ENCODE peak calls at places on chromosome 3, in five cellular contexts. T is HepG2, A is H1, W is NT2/D1, O is GM12878. P is an unnamed sample.

GRCh38 chr3:111547645-111548044 is 5.6 kb downstream of the CD96 start:
- DNase-seq in T (no peak), A (no peak), W (no peak), O (peak; percentile 70), P (no peak)

GRCh38 chr3:140954576-140954975 is 12.9 kb downstream of the SLC25A36 start:
- DNase-seq in T (no peak), A (no peak), W (no peak), O (no peak), P (no peak)

GRCh38 chr3:13235079-13235478 is 161.8 kb upstream of the IQSEC1 start:
- DNase-seq in T (no peak), A (no peak), W (no peak), O (peak; percentile 7), P (no peak)

GRCh38 chr3:106829206-106829605 is 548.0 kb upstream of the CCDC54 start:
- DNase-seq in T (no peak), A (no peak), W (no peak), O (no peak), P (no peak)

GRCh38 chr3:53804697-53805462 is 41.3 kb downstream of the CHDH start:
- DNase-seq in T (no peak), A (no peak), W (peak; percentile 70), O (no peak), P (peak; percentile 20)

GRCh38 chr3:47283193-47283537 is 421 bp downstream of the KLHL18 start:
- DNase-seq in T (no peak), A (no peak), W (no peak), O (no peak), P (no peak)

GRCh38 chr3:131329774-131330173 is 51.8 kb upstream of the NUDT16 start:
- DNase-seq in T (no peak), A (no peak), W (no peak), O (no peak), P (no peak)

GRCh38 chr3:46351646-46352045 is 2.3 kb upstream of the CCR2 start:
- DNase-seq in T (no peak), A (no peak), W (no peak), O (no peak), P (no peak)

GRCh38 chr3:193974591-193974990 is 161.4 kb upstream of the HES1 start:
- DNase-seq in T (no peak), A (no peak), W (no peak), O (no peak), P (no peak)

GRCh38 chr3:129282727-129283327 is 4.2 kb downstream of the HMCES start:
- DNase-seq in T (peak; percentile 12), A (no peak), W (no peak), O (peak; percentile 88), P (no peak)
- TF ChIP-seq SUZ12 in T (no peak), A (no peak), W (no peak), O (no peak), P (no peak)

GRCh38 chr3:43448098-43448497 is 161.8 kb downstream of the SNRK start:
- DNase-seq in T (no peak), A (no peak), W (no peak), O (no peak), P (no peak)

GRCh38 chr3:43451670-43452254 is 165.4 kb downstream of the SNRK start:
- DNase-seq in T (no peak), A (no peak), W (no peak), O (no peak), P (no peak)

GRCh38 chr3:43442872-43443395 is 156.6 kb downstream of the SNRK start:
- DNase-seq in T (no peak), A (no peak), W (no peak), O (no peak), P (no peak)

DNA sequence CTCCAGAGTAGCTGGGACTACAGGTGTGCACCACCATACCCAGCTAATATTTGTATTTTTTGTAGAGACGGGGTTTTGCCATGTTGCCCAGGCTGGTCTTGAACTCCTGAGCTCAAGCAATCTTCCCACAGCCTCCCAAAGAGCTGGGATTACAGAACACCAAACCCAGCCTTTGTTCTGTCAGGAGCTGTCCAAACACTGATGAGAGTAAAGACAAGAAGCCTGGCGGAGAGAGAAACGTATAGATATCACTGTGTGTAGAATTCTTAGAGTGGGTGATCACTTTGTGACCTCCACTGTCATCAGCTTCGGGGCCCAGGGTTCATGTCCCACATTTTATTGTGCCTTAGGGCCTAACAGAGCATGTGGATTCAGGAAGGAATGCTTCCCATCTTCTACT is 159.5 kb downstream of the SNRK start:
- DNase-seq in T (no peak), A (no peak), W (no peak), O (no peak), P (no peak)
- TF ChIP-seq SUZ12 in T (no peak), A (no peak), W (no peak), O (no peak), P (no peak)

DNA sequence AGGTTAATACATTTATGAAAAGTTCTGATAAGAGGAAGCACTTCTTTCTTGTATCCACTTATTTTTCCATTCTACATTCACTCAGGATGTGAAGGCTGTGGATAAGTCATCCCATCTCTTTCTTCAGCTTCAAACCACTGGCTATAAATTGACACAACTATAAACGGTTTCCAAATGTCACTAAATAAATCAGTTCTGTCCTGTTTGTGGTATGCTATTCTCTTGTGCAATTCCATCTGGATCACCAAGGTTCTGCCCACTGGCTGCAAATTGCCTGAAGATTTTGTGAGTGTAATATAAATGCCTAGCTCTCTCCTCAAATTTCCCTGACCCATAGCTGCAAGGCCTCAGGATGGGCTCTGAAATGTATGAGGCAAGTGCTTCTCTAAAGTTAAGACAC is 7.1 kb upstream of the LMOD3 start:
- DNase-seq in T (no peak), A (no peak), W (no peak), O (no peak), P (no peak)
- TF ChIP-seq SUZ12 in T (no peak), A (no peak), W (no peak), O (no peak), P (no peak)

GRCh38 chr3:31094048-31094447 is 199.6 kb upstream of the GADL1 start:
- DNase-seq in T (peak; percentile 57), A (no peak), W (no peak), O (no peak), P (no peak)

GRCh38 chr3:31092748-31093607 is 198.5 kb upstream of the GADL1 start:
- DNase-seq in T (no peak), A (no peak), W (no peak), O (no peak), P (no peak)

GRCh38 chr3:31095254-31095653 is 200.8 kb upstream of the GADL1 start:
- DNase-seq in T (no peak), A (no peak), W (no peak), O (no peak), P (no peak)

GRCh38 chr3:31093608-31093990 is 199.1 kb upstream of the GADL1 start:
- DNase-seq in T (no peak), A (no peak), W (no peak), O (no peak), P (no peak)

DNA sequence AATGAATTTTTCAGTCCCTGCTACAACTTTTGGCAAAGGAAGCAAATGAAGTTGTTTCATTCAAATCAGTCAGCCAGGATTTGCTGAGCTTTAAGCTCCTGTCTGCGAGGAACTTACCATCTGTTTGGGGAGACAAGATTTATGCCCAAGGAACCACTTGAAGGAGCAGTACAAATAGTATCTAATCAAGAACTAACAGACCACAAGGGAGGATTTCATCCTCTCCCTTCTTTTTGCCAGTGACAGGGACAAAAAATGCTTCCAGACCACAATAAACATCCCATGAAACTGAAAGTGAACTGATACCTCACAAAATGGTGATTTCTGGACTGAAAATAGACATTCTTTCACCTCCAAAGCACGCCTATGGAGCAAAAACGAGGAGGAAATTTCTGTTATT is 202.2 kb upstream of the GADL1 start:
- DNase-seq in T (no peak), A (no peak), W (no peak), O (no peak), P (no peak)
- TF ChIP-seq SUZ12 in T (no peak), A (no peak), W (no peak), O (no peak), P (no peak)

DNA sequence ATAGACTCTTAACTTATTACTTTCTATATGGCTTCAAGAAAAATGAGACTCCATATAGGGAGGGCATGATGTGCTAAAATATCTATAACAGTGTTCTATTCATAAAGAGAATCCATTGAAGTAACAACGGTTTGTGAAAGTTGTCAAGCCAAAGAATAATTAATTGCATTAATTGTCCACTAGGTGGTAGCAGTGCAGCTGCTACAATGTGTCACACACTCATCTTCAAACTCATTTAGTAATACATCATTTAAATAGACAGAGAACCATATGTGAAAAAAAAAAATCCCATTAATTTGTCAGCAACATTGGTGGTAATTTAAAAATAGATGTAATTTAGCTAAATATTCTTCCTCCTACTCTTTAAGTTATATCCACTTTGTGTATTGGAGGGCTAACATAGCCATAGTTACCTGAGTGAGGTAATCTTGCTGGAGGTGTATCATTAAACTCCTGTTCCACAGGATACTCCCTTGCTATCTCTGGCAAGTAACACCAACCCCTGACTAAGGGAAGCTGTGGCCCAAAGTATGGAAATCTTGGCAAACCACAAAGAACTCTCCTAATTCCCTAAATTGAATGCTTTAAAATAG is 3.7 kb upstream of the CPA3 start:
- DNase-seq in T (peak; percentile 29), A (no peak), W (peak; percentile 6), O (no peak), P (peak; percentile 44)
- TF ChIP-seq SUZ12 in T (no peak), A (no peak), W (no peak), O (no peak), P (no peak)

GRCh38 chr3:105495021-105495420 is 128.3 kb downstream of the ALCAM start:
- DNase-seq in T (no peak), A (no peak), W (no peak), O (no peak), P (no peak)
- TF ChIP-seq SUZ12 in T (no peak), A (no peak), W (no peak), O (no peak), P (no peak)

DNA sequence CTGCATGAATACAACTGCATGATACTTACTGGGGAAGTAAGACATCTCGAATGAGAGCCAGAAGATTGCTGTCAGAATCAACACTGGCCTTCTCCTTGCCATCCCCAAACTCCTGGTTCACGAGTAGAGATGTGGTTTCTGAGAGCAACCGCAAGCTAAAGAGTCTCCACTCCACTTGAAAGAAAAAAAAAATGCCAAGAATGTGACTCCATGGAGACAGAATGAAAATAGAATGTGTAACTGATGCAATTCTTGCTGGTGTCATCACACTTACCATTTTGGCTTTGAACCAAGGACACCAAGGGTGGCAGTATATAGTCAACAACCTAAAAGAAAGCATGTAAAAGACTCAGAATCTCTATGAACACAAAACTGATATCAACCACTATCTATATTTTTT is 280.4 kb downstream of the ULK4 start:
- DNase-seq in T (peak; percentile 79), A (no peak), W (peak; percentile 39), O (no peak), P (no peak)
- TF ChIP-seq SUZ12 in T (no peak), A (no peak), W (no peak), O (no peak), P (no peak)

GRCh38 chr3:62436785-62437184 is 63.4 kb upstream of the FEZF2 start:
- DNase-seq in T (no peak), A (no peak), W (no peak), O (no peak), P (no peak)
- TF ChIP-seq SUZ12 in T (no peak), A (no peak), W (no peak), O (no peak), P (no peak)